ENCODE peak calls at places on chromosomes 4 and X, in eight cellular contexts. O is K562, Y is stomach, S is tibial nerve, I is A549, L is suprapubic skin, W is upper lobe of left lung, V is transverse colon. K is an unnamed sample.

GRCh38 chrX:97987979-97988378 is 1104.3 kb downstream of the RPA4 start:
- DNase-seq in O (no peak), Y (no peak), S (no peak), I (no peak), L (no peak), W (no peak), V (no peak), K (no peak)

GRCh38 chr4:123561525-123561924 is 164.9 kb downstream of the SPRY1 start:
- DNase-seq in O (no peak), Y (no peak), S (no peak), I (no peak), L (no peak), W (no peak), V (no peak), K (no peak)

GRCh38 chrX:37060999-37061398 is 52.8 kb downstream of the FAM47C start:
- DNase-seq in O (peak; percentile 5), Y (no peak), S (no peak), I (peak; percentile 35), L (no peak), W (no peak), V (no peak), K (no peak)

GRCh38 chrX:152926279-152926678 is 28.4 kb downstream of the ZNF185 start:
- DNase-seq in O (peak; percentile 58), Y (peak; percentile 37), S (no peak), I (peak; percentile 64), L (no peak), W (no peak), V (peak; percentile 22), K (no peak)

GRCh38 chr4:185847352-185848078 is 35.5 kb upstream of the SORBS2 start:
- DNase-seq in O (no peak), Y (no peak), S (no peak), I (peak; percentile 77), L (no peak), W (no peak), V (no peak), K (no peak)

GRCh38 chrX:109049903-109050302 is 313.5 kb upstream of the IRS4 start:
- DNase-seq in O (no peak), Y (no peak), S (no peak), I (no peak), L (no peak), W (no peak), V (no peak), K (no peak)

GRCh38 chr4:7817877-7818675 is 121.6 kb downstream of the AFAP1 start:
- DNase-seq in O (no peak), Y (no peak), S (no peak), I (no peak), L (no peak), W (no peak), V (no peak), K (peak; percentile 62)

GRCh38 chr4:185999207-185999606 is 69.7 kb upstream of the TLR3 start:
- DNase-seq in O (no peak), Y (no peak), S (no peak), I (no peak), L (no peak), W (no peak), V (no peak), K (no peak)

GRCh38 chr4:64883087-64883926 is 474.1 kb upstream of the TECRL start:
- DNase-seq in O (no peak), Y (no peak), S (no peak), I (no peak), L (no peak), W (no peak), V (no peak), K (no peak)

GRCh38 chr4:19945501-19945900 is 306.2 kb upstream of the SLIT2 start:
- DNase-seq in O (no peak), Y (no peak), S (no peak), I (no peak), L (no peak), W (no peak), V (no peak), K (no peak)

GRCh38 chr4:128256539-128256938 is 31.1 kb downstream of the PGRMC2 start:
- DNase-seq in O (no peak), Y (no peak), S (no peak), I (no peak), L (no peak), W (no peak), V (no peak), K (no peak)

GRCh38 chr4:183411291-183411861 is 33.1 kb upstream of the CDKN2AIP start:
- DNase-seq in O (no peak), Y (no peak), S (no peak), I (no peak), L (no peak), W (no peak), V (no peak), K (no peak)

GRCh38 chr4:177530561-177530960 is 88.3 kb upstream of the AGA start:
- DNase-seq in O (no peak), Y (no peak), S (no peak), I (no peak), L (no peak), W (no peak), V (no peak), K (no peak)

GRCh38 chr4:177528620-177529019 is 86.4 kb upstream of the AGA start:
- DNase-seq in O (no peak), Y (no peak), S (no peak), I (no peak), L (no peak), W (no peak), V (no peak), K (no peak)

GRCh38 chr4:177532363-177532762 is 90.1 kb upstream of the AGA start:
- DNase-seq in O (no peak), Y (no peak), S (no peak), I (no peak), L (no peak), W (no peak), V (no peak), K (no peak)
- TF ChIP-seq POLR2A in O (no peak), Y (no peak), S (no peak), I (no peak), L (no peak), W (no peak), V (no peak), K (no peak)

GRCh38 chr4:140363558-140363957 is 9.9 kb upstream of the SCOC start:
- DNase-seq in O (no peak), Y (no peak), S (no peak), I (no peak), L (no peak), W (no peak), V (no peak), K (no peak)
- H3K4me3 ChIP-seq in O (no peak overlapping the region), Y (no peak overlapping the region), S (no peak overlapping the region), I (no peak overlapping the region), L (no peak overlapping the region), W (no peak overlapping the region), V (no peak overlapping the region), K (no peak overlapping the region)

DNA sequence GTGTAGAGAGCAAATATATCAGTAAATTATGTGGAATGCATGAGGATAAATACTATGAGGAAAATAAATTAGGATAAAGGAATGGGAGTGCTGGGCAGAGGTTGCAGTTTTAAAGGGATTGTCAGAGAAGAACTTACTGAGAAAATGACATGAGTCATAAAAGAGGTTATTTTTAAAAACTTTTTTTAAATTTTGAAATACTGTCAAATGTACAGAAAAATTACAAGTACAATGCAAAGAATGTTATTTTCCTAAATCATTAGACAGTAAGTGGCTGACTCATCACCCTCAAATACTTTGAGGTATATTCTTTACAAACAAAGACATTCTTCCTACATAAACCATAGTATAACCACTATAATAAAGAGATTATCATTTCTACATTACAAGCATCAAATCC is 29.8 kb upstream of the H2AZ1 start:
- DNase-seq in O (no peak), Y (no peak), S (no peak), I (no peak), L (no peak), W (no peak), V (no peak), K (no peak)
- TF ChIP-seq EP300 in O (no peak), Y (no peak), S (no peak), I (no peak), L (no peak), W (no peak), V (no peak), K (no peak)

GRCh38 chr4:30716158-30716557 is 4.0 kb upstream of the PCDH7 start:
- DNase-seq in O (no peak), Y (no peak), S (no peak), I (peak; percentile 14), L (no peak), W (no peak), V (no peak), K (no peak)
- TF ChIP-seq POLR2A in O (no peak), Y (no peak), S (no peak), I (no peak), L (no peak), W (no peak), V (no peak), K (no peak)

GRCh38 chr4:159227378-159227777 is 124.5 kb downstream of the RAPGEF2 start:
- DNase-seq in O (no peak), Y (no peak), S (no peak), I (no peak), L (no peak), W (no peak), V (no peak), K (no peak)

GRCh38 chr4:159229164-159229563 is 126.3 kb downstream of the RAPGEF2 start:
- DNase-seq in O (no peak), Y (no peak), S (no peak), I (peak; percentile 49), L (no peak), W (no peak), V (no peak), K (no peak)

GRCh38 chr4:159224412-159224811 is 121.5 kb downstream of the RAPGEF2 start:
- DNase-seq in O (no peak), Y (no peak), S (no peak), I (no peak), L (no peak), W (no peak), V (no peak), K (no peak)

GRCh38 chr4:159232465-159233106 is 129.7 kb downstream of the RAPGEF2 start:
- DNase-seq in O (no peak), Y (no peak), S (no peak), I (no peak), L (no peak), W (no peak), V (no peak), K (no peak)

DNA sequence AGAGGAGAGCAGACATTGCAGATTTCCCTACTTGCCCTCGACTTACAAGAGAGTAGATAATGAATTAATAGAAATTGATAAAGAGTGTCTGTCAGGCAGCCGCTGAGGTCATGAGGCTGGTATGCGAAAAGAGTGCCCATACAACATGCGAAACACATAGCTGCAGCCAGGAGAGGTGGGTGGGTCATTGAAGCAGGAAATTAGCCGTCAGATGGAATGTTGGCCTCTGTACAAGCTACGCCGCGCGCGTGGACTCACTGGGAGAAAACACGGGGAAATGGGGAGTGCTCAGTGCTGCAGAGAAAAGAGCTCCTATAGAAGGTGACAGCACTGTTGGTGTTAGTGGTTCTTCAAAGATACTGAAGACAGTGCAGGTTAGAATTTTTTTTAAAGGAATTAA is 125.1 kb downstream of the RAPGEF2 start:
- DNase-seq in O (no peak), Y (peak; percentile 80), S (peak; percentile 35), I (peak; percentile 30), L (peak; percentile 80), W (no peak), V (peak; percentile 63), K (peak; percentile 41)
- H3K4me3 ChIP-seq in O (no peak overlapping the region), Y (peak overlapping the region; percentile 20), S (no peak overlapping the region), I (no peak overlapping the region), L (peak overlapping the region; percentile 28), W (peak overlapping the region; percentile 34), V (no peak overlapping the region), K (peak overlapping the region; percentile 10)

GRCh38 chr4:169128902-169129301 is 118.8 kb upstream of the CBR4 start:
- DNase-seq in O (no peak), Y (no peak), S (no peak), I (no peak), L (no peak), W (no peak), V (no peak), K (no peak)
- TF ChIP-seq EP300 in O (no peak), Y (no peak), S (no peak), I (no peak), L (no peak), W (no peak), V (no peak), K (no peak)